ENCODE peak calls at places on chromosomes 12 and 14, in nine cellular contexts. Y is H1, G is K562, K is A549, P is HepG2, F is tibial nerve, O is sigmoid colon, Q is transverse colon, N is ovary. V is an unnamed sample.
A peak's percentile ranks its signal among the peaks of the same experiment; 100 is the strongest.

GRCh38 chr12:83865431-83865830 is 1047.2 kb downstream of the SLC6A15 start:
- DNase-seq in Y (no peak), G (no peak), K (no peak), P (no peak), F (no peak), O (no peak), Q (no peak), N (no peak), V (no peak)

GRCh38 chr12:92503029-92503931 is 199.5 kb upstream of the PLEKHG7 start:
- DNase-seq in Y (no peak), G (no peak), K (no peak), P (peak; percentile 60), F (no peak), O (peak; percentile 66), Q (no peak), N (no peak), V (no peak)

GRCh38 chr12:51666696-51667095 is 75.7 kb downstream of the SCN8A start:
- DNase-seq in Y (no peak), G (no peak), K (no peak), P (no peak), F (no peak), O (no peak), Q (no peak), N (no peak), V (no peak)

GRCh38 chr12:130280226-130280625 is 57.5 kb upstream of the PIWIL1 start:
- DNase-seq in Y (no peak), G (no peak), K (no peak), P (no peak), F (no peak), O (no peak), Q (no peak), N (no peak), V (no peak)

GRCh38 chr14:102941419-102942011 is 19.1 kb downstream of the AMN start:
- DNase-seq in Y (no peak), G (no peak), K (no peak), P (no peak), F (no peak), O (no peak), Q (no peak), N (no peak), V (no peak)

GRCh38 chr14:79528843-79529405 is 682.4 kb downstream of the DIO2 start:
- DNase-seq in Y (no peak), G (no peak), K (no peak), P (no peak), F (no peak), O (no peak), Q (no peak), N (no peak), V (no peak)

GRCh38 chr12:95004610-95005009 is 1.1 kb upstream of the NDUFA12 start:
- DNase-seq in Y (no peak), G (no peak), K (no peak), P (no peak), F (peak; percentile 38), O (no peak), Q (no peak), N (no peak), V (no peak)

GRCh38 chr14:76867536-76868452 is 41.6 kb downstream of the LRRC74A start:
- DNase-seq in Y (no peak), G (no peak), K (no peak), P (no peak), F (no peak), O (no peak), Q (peak; percentile 17), N (no peak), V (peak; percentile 38)

GRCh38 chr12:52253391-52254179 is 20.5 kb downstream of the KRT7 start:
- DNase-seq in Y (no peak), G (no peak), K (peak; percentile 82), P (no peak), F (no peak), O (peak; percentile 52), Q (no peak), N (no peak), V (no peak)

GRCh38 chr12:118608770-118609344 is 232.5 kb downstream of the SUDS3 start:
- DNase-seq in Y (no peak), G (no peak), K (no peak), P (no peak), F (no peak), O (no peak), Q (no peak), N (no peak), V (no peak)

GRCh38 chr12:10285919-10286318 is 21.8 kb upstream of the KLRD1 start:
- DNase-seq in Y (no peak), G (no peak), K (no peak), P (no peak), F (no peak), O (no peak), Q (peak; percentile 8), N (no peak), V (no peak)
- H3K9me3 ChIP-seq in Y (no peaks in the 10 kb centered on the region), G (no peaks in the 10 kb centered on the region), K (no peaks in the 10 kb centered on the region), P (no peaks in the 10 kb centered on the region), F (no peaks in the 10 kb centered on the region), O (no peaks in the 10 kb centered on the region), Q (no peaks in the 10 kb centered on the region), N (no peaks in the 10 kb centered on the region), V (no peaks in the 10 kb centered on the region)

GRCh38 chr14:28765907-28766504 is 581 bp upstream of the FOXG1 start:
- DNase-seq in Y (no peak), G (peak; percentile 22), K (no peak), P (no peak), F (no peak), O (no peak), Q (no peak), N (peak; percentile 57), V (no peak)

GRCh38 chr14:28767239-28767850 is 758 bp downstream of the FOXG1 start:
- DNase-seq in Y (no peak), G (peak; percentile 14), K (no peak), P (no peak), F (no peak), O (no peak), Q (no peak), N (no peak), V (no peak)

GRCh38 chr14:28765169-28765906 is 1.2 kb upstream of the FOXG1 start:
- DNase-seq in Y (no peak), G (no peak), K (no peak), P (no peak), F (no peak), O (no peak), Q (no peak), N (no peak), V (no peak)

GRCh38 chr14:28767851-28768548 is 1.4 kb downstream of the FOXG1 start:
- DNase-seq in Y (no peak), G (peak; percentile 20), K (no peak), P (no peak), F (no peak), O (no peak), Q (no peak), N (peak; percentile 42), V (no peak)

GRCh38 chr14:28766505-28767238 is at the start of gene FOXG1:
- DNase-seq in Y (no peak), G (peak; percentile 79), K (peak; percentile 25), P (no peak), F (no peak), O (no peak), Q (no peak), N (peak; percentile 69), V (no peak)
- TF ChIP-seq POLR2A in Y (no peak), G (no peak), K (no peak), P (no peak), F (no peak), O (no peak), Q (no peak), N (no peak), V (no peak)

DNA sequence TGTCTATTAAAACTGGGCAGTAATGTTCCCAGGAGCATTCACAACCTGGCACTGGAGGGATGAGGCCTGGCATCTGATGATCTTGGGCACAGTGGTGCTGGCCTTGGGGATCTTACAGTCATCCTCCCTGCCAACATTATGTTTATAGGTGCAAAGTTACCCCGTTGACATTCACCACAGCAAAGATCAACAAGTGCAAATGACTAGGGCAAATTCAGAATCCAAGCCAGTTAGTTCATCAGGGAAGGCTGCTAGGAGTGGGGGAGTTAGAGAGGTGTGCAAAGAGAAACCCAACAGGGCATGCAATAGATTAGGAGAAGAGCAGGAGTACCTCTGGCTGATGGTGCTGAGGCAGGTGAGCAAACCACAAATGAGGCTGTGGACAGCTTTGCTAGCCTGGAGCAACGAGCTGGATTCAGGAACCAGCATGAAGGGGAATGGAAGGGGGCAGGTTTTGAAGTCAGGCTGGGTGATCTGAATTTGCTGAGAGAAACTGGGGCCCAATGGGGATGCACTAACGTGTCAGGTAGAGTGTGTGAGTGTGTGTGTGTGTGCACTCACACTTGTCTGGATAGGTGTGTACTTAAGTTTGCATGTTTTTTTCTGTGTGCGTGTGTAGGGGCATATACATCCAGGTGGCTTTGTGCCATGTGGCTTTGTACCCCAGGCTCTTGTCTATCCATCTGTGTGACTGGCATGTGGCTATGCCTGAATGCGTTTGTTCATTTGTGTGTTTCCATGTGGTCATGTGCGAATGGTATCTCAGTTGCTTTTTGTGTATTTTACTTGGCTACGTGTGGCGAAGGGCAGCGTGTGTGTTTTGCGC is 1.6 kb downstream of the CISTR start:
- DNase-seq in Y (no peak), G (no peak), K (no peak), P (no peak), F (no peak), O (no peak), Q (no peak), N (no peak), V (no peak)
- TF ChIP-seq EP300 in Y (no peak), G (no peak), K (no peak), P (no peak), F (no peak), O (no peak), Q (no peak), N (no peak), V (no peak)

GRCh38 chr12:113332688-113333087 is 2.2 kb downstream of the SLC8B1 start:
- DNase-seq in Y (no peak), G (no peak), K (no peak), P (no peak), F (peak; percentile 12), O (no peak), Q (no peak), N (no peak), V (no peak)

GRCh38 chr12:113329022-113329790 is 5.7 kb downstream of the SLC8B1 start:
- DNase-seq in Y (no peak), G (no peak), K (peak; percentile 47), P (no peak), F (no peak), O (no peak), Q (no peak), N (no peak), V (no peak)

GRCh38 chr12:113328368-113328889 is 6.5 kb downstream of the SLC8B1 start:
- DNase-seq in Y (no peak), G (no peak), K (no peak), P (no peak), F (peak; percentile 15), O (no peak), Q (no peak), N (no peak), V (no peak)

GRCh38 chr12:113329791-113330417 is 5.0 kb downstream of the SLC8B1 start:
- DNase-seq in Y (no peak), G (no peak), K (no peak), P (no peak), F (no peak), O (no peak), Q (no peak), N (no peak), V (no peak)

DNA sequence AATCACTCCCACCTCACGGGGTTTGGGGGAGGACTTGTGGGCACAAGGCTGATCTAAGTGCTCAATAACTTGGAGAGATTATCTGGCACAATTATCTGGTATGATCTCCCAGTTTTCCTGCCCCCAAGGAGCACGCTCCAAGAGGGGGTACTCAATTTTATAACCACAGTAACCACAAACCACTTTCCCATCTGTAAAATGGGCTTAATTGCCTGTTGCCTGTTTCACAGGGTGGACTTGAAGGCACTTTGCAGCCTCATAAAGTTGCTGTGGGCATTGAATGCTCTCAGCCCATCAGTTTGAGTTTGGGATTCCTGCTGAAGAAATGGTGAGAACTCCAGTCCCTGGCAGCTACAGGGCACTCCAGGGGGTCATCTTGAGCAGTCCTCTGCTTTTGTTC is 4.4 kb downstream of the SLC8B1 start:
- DNase-seq in Y (no peak), G (no peak), K (no peak), P (no peak), F (no peak), O (no peak), Q (no peak), N (no peak), V (no peak)
- H3K9me3 ChIP-seq in Y (no peaks in the 10 kb centered on the region), G (no peaks in the 10 kb centered on the region), K (no peaks in the 10 kb centered on the region), P (no peaks in the 10 kb centered on the region), F (no peaks in the 10 kb centered on the region), O (no peaks in the 10 kb centered on the region), Q (no peaks in the 10 kb centered on the region), N (no peaks in the 10 kb centered on the region), V (no peaks in the 10 kb centered on the region)

V was measured in stomach.